ENCODE peak calls at places on chromosomes 2 and 18, in six cellular contexts. R is endothelial cell of umbilical vein, L is WTC11, N is A549, S is SK-N-SH, K is K562. Y is an unnamed sample.

GRCh38 chr2:16090650-16091575 is 150.6 kb downstream of the MYCN start:
- DNase-seq in R (no peak), L (no peak), N (no peak), S (no peak), K (no peak), Y (no peak)

GRCh38 chr2:113200736-113201490 is 27.1 kb downstream of the PSD4 start:
- DNase-seq in R (no peak), L (no peak), N (no peak), S (no peak), K (no peak), Y (no peak)

GRCh38 chr18:48838921-48839818 is 111.6 kb downstream of the SMAD7 start:
- DNase-seq in R (no peak), L (no peak), N (peak), S (no peak), K (no peak), Y (peak)

GRCh38 chr18:80171190-80171872 is 62.3 kb downstream of the ADNP2 start:
- DNase-seq in R (peak), L (peak), N (peak), S (peak), K (peak), Y (peak)

GRCh38 chr2:15388406-15389325 is 172.5 kb downstream of the NBAS start:
- DNase-seq in R (no peak), L (no peak), N (no peak), S (no peak), K (no peak), Y (no peak)

GRCh38 chr2:47069628-47070154 is 85.4 kb downstream of the STPG4 start:
- DNase-seq in R (peak), L (peak), N (peak), S (peak), K (no peak), Y (no peak)

GRCh38 chr18:31399336-31400032 is 22.9 kb downstream of the DSG4 start:
- DNase-seq in R (no peak), L (no peak), N (no peak), S (no peak), K (no peak), Y (peak)

GRCh38 chr2:176128172-176129012 is 1.1 kb upstream of the HOXD8 start:
- DNase-seq in R (peak), L (peak), N (no peak), S (no peak), K (no peak), Y (peak)

GRCh38 chr2:113178891-113179290 is 5.1 kb downstream of the PSD4 start:
- DNase-seq in R (no peak), L (no peak), N (no peak), S (no peak), K (no peak), Y (peak)

GRCh38 chr2:215751200-215751910 is 262.0 kb downstream of the MREG start:
- DNase-seq in R (no peak), L (no peak), N (no peak), S (no peak), K (no peak), Y (no peak)

DNA sequence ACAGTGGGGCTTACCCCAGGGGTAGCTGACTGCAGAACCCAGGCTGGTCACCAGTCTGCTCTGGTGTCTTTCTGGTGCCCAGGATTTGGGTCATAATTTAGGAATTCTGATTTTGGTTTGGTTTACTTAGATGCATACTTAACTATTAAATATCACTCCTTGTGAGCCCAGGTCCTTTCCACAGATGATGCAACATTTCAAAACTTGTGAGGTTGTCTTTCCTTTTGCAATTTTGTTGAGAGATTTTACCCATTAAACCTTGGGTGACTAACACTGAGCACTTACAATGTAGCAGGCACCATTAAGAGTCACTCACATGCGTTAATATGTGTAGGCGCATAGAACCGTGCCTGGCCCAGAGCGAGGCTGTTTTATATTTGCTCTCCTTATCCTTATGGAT is 61.8 kb upstream of the RPL31 start:
- DNase-seq in R (no peak), L (no peak), N (no peak), S (no peak), K (no peak), Y (no peak)
- TF ChIP-seq MAX in R (no peak), L (no peak), N (no peak), S (no peak), K (no peak), Y (no peak)

DNA sequence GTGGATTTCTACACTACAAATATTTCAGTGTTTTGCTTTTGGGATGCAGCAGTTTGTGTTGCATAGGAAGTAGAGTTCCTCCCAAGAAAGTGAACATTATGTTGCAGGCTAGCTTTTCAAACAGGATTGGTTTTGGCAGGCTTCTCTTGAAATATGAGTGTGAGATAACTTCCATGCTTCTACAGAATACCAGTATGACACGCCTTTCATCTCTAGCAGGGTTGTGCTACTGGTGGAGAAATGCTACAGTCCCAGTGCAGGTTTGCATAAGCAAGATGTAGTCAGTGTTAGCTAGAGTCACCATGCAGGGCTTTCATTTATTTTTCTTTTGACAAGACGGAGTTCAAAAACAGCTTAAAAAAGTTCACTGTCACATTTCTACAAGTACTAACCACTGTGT is 17.1 kb upstream of the CAVIN2 start:
- DNase-seq in R (peak), L (no peak), N (no peak), S (no peak), K (no peak), Y (no peak)
- TF ChIP-seq MAX in R (no peak), L (no peak), N (no peak), S (no peak), K (no peak), Y (no peak)

DNA sequence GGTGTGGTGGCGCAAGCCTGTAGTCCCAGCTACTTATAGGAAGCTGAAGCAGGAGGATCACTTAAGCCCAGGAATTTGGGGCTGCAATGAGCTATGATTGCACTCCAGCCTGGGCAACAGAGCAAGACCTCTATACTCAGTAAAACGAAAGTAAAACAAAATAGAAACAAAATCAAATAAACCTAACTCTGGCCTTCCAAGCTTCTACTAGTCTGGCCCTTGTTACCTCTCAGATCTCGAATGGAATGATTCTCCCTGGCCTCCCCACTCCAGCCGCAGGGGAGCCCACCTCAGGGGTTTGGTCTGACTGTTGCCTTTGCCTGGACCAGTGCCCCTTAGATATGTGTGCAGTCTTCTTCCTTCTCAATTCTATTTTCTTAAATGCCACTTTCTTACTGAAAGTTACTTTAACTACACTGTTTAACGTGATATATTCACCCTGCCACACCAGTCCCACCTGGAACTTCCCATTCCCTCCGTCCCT is 160.0 kb upstream of the GCFC2 start:
- DNase-seq in R (no peak), L (no peak), N (no peak), S (no peak), K (no peak), Y (no peak)
- TF ChIP-seq MAX in R (no peak), L (no peak), N (no peak), S (no peak), K (no peak), Y (no peak)

DNA sequence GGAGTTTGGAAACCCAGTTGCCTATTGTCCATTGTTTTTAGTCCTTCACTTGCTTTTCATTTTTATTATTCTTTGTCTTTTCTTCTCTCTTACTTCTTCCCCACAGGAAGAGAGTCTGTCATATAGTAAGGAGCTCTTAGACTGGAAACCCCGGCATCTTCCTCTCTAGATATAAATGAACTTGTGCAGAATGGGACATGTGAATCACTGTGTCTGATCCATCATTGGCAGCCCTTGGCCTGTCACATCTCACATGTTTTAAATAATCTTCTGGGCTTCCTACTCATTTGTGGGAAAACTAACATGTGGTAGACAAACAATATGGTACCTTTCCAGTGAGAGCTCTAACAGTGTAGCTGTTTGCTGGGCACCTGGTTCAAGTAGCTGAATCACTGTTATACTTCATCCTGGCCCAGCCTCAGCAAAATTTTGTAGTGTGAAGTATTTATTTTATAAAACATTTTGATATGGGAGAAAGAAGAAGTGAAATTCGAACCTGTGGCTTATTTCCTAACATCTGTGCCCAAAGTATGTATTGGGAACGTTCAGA is 112.8 kb downstream of the PHLPP1 start:
- DNase-seq in R (peak), L (no peak), N (no peak), S (no peak), K (no peak), Y (no peak)
- TF ChIP-seq MAX in R (no peak), L (no peak), N (no peak), S (no peak), K (no peak), Y (no peak)

Y was measured in NB4.